ENCODE peak calls at places on chromosomes 16 and 17, in six cellular contexts. One of them, this sample, is unnamed. For H3K9me3, the result is how much of the 10 kb centered on the place peaks cover.

GRCh38 chr16:22898874-22899348 is 84.9 kb downstream of the HS3ST2 start:
- DNase-seq in heart left ventricle: peak
- DNase-seq in stomach: peak
- DNase-seq in left ventricle myocardium inferior: peak
- DNase-seq in mucosa of descending colon: no peak
- DNase-seq in colonic mucosa: peak
- DNase-seq in this sample: peak

GRCh38 chr17:16926591-16927451 is 45.1 kb downstream of the TNFRSF13B start:
- DNase-seq in heart left ventricle: no peak
- DNase-seq in left ventricle myocardium inferior: peak
- DNase-seq in mucosa of descending colon: peak
- DNase-seq in colonic mucosa: no peak
- DNase-seq in stomach: no peak
- DNase-seq in this sample: no peak

GRCh38 chr16:31862761-31863160 is 10.8 kb upstream of the ZNF267 start:
- DNase-seq in stomach: no peak
- DNase-seq in colonic mucosa: no peak
- DNase-seq in left ventricle myocardium inferior: no peak
- DNase-seq in mucosa of descending colon: no peak
- DNase-seq in heart left ventricle: no peak
- DNase-seq in this sample: no peak

GRCh38 chr17:46167826-46168569 is 25.2 kb downstream of the KANSL1 start:
- DNase-seq in colonic mucosa: no peak
- DNase-seq in mucosa of descending colon: no peak
- DNase-seq in heart left ventricle: no peak
- DNase-seq in stomach: no peak
- DNase-seq in left ventricle myocardium inferior: no peak
- DNase-seq in this sample: no peak

GRCh38 chr17:43721537-43722268 is 36.9 kb downstream of the SOST start:
- DNase-seq in mucosa of descending colon: no peak
- DNase-seq in colonic mucosa: no peak
- DNase-seq in stomach: no peak
- DNase-seq in heart left ventricle: no peak
- DNase-seq in left ventricle myocardium inferior: no peak
- DNase-seq in this sample: no peak

GRCh38 chr16:84044108-84044488 is 1.5 kb upstream of the SLC38A8 start:
- DNase-seq in stomach: no peak
- DNase-seq in heart left ventricle: no peak
- DNase-seq in mucosa of descending colon: peak
- DNase-seq in left ventricle myocardium inferior: no peak
- DNase-seq in colonic mucosa: no peak
- DNase-seq in this sample: peak

GRCh38 chr16:49959552-49960277 is 65.3 kb upstream of the CNEP1R1 start:
- DNase-seq in colonic mucosa: no peak
- DNase-seq in mucosa of descending colon: no peak
- DNase-seq in heart left ventricle: no peak
- DNase-seq in stomach: no peak
- DNase-seq in left ventricle myocardium inferior: no peak
- DNase-seq in this sample: no peak

GRCh38 chr16:56137269-56137668 is 54.0 kb upstream of the GNAO1 start:
- DNase-seq in left ventricle myocardium inferior: no peak
- DNase-seq in mucosa of descending colon: no peak
- DNase-seq in stomach: no peak
- DNase-seq in heart left ventricle: no peak
- DNase-seq in colonic mucosa: no peak
- DNase-seq in this sample: no peak

GRCh38 chr16:57938936-57939871 is 31.7 kb downstream of the CNGB1 start:
- DNase-seq in colonic mucosa: peak
- DNase-seq in stomach: peak
- DNase-seq in left ventricle myocardium inferior: peak
- DNase-seq in mucosa of descending colon: peak
- DNase-seq in heart left ventricle: peak
- DNase-seq in this sample: no peak

GRCh38 chr16:87874639-87875472 is 5.5 kb upstream of the SLC7A5 start:
- DNase-seq in mucosa of descending colon: no peak
- DNase-seq in colonic mucosa: no peak
- DNase-seq in stomach: no peak
- DNase-seq in heart left ventricle: no peak
- DNase-seq in left ventricle myocardium inferior: no peak
- DNase-seq in this sample: no peak

DNA sequence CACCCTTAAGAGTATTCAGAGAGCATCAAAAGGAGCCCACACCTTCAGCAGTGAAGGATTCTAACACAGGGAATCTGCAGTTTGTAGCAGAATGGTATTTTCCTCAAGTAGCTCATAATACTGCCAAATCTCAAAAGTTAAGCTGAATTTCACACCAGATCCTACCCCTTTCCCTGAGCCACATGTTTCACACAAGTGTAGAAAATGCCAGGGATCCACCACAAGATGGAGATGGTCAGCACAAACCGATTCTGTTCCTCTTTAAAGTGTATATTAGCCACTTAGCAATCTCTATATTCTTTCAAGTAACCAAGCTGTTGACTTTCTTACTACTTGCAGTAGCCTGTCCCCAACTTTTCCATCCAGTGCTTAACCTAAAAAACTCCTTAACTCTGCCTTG is 13.2 kb downstream of the GINS2 start:
- DNase-seq in colonic mucosa: no peak
- DNase-seq in mucosa of descending colon: no peak
- DNase-seq in stomach: no peak
- DNase-seq in left ventricle myocardium inferior: no peak
- DNase-seq in heart left ventricle: no peak
- DNase-seq in this sample: no peak
- H3K4me3 ChIP-seq in colonic mucosa: no peak
- H3K4me3 ChIP-seq in mucosa of descending colon: no peak
- H3K4me3 ChIP-seq in stomach: no peak
- H3K4me3 ChIP-seq in left ventricle myocardium inferior: no peak
- H3K4me3 ChIP-seq in heart left ventricle: no peak
- H3K4me3 ChIP-seq in this sample: no peak

DNA sequence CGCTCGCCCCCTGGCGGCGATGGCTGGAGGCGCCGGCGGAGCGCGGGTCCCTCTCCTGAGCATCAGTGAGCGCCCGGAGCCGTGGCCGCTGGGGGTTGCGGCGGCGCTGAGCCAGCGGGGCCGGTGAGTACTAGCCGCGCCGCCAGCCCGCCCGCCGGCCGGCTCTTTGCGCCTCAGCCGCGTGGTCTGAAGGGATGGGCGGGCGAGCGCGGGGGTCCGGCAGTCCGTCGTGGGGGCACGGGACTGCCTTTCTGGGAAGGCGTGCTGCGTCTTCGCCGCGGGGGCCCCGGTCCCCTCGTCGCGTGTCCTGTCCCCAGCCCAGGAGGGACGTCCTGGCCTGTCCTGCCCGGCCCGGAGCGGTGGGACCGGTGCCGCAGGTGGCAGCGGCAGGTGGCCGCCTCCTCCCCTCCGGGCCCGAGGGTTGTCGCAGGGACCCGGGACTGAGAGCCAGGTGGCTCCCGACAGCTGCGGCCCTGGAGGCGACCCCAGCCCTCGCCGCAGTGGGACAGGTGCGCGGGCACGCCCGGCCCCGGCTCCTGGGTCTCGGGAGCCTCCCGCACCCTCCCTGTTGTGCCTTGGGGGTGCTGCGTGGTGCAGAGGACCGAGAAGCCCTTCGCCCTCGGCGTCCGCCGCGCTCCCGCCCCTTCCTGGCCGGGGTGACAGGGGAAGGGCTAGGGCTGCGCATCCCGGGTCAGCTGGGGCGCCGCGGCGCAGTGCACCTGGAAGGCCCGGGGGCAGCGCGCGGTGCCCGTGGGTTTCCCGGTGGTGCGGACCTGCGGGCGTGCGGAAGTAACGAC is at the start of gene SPECC1:
- DNase-seq in colonic mucosa: peak
- DNase-seq in heart left ventricle: peak
- DNase-seq in left ventricle myocardium inferior: peak
- DNase-seq in mucosa of descending colon: peak
- DNase-seq in stomach: peak
- DNase-seq in this sample: peak
- TF ChIP-seq CTCF in colonic mucosa: peak
- TF ChIP-seq CTCF in heart left ventricle: peak
- TF ChIP-seq CTCF in left ventricle myocardium inferior: peak
- TF ChIP-seq CTCF in mucosa of descending colon: peak
- TF ChIP-seq CTCF in stomach: no peak
- TF ChIP-seq CTCF in this sample: peak

GRCh38 chr16:35171106-35171505 is 1711.7 kb downstream of the TP53TG3F start:
- DNase-seq in heart left ventricle: no peak
- DNase-seq in left ventricle myocardium inferior: no peak
- DNase-seq in mucosa of descending colon: no peak
- DNase-seq in stomach: no peak
- DNase-seq in colonic mucosa: no peak
- DNase-seq in this sample: no peak
- H3K9me3 ChIP-seq in heart left ventricle: under half
- H3K9me3 ChIP-seq in left ventricle myocardium inferior: under half
- H3K9me3 ChIP-seq in mucosa of descending colon: half or more
- H3K9me3 ChIP-seq in stomach: half or more
- H3K9me3 ChIP-seq in colonic mucosa: under half
- H3K9me3 ChIP-seq in this sample: under half

GRCh38 chr16:16027728-16028310 is 78.4 kb downstream of the ABCC1 start:
- DNase-seq in heart left ventricle: no peak
- DNase-seq in left ventricle myocardium inferior: no peak
- DNase-seq in mucosa of descending colon: no peak
- DNase-seq in stomach: peak
- DNase-seq in colonic mucosa: no peak
- DNase-seq in this sample: no peak

GRCh38 chr16:16022683-16023064 is 73.3 kb downstream of the ABCC1 start:
- DNase-seq in left ventricle myocardium inferior: no peak
- DNase-seq in colonic mucosa: no peak
- DNase-seq in mucosa of descending colon: no peak
- DNase-seq in stomach: no peak
- DNase-seq in heart left ventricle: no peak
- DNase-seq in this sample: no peak

GRCh38 chr16:16028311-16028999 is 79.0 kb downstream of the ABCC1 start:
- DNase-seq in left ventricle myocardium inferior: no peak
- DNase-seq in heart left ventricle: no peak
- DNase-seq in colonic mucosa: peak
- DNase-seq in stomach: peak
- DNase-seq in mucosa of descending colon: no peak
- DNase-seq in this sample: no peak

GRCh38 chr16:16021988-16022682 is 72.7 kb downstream of the ABCC1 start:
- DNase-seq in stomach: peak
- DNase-seq in left ventricle myocardium inferior: peak
- DNase-seq in colonic mucosa: peak
- DNase-seq in heart left ventricle: peak
- DNase-seq in mucosa of descending colon: peak
- DNase-seq in this sample: peak

DNA sequence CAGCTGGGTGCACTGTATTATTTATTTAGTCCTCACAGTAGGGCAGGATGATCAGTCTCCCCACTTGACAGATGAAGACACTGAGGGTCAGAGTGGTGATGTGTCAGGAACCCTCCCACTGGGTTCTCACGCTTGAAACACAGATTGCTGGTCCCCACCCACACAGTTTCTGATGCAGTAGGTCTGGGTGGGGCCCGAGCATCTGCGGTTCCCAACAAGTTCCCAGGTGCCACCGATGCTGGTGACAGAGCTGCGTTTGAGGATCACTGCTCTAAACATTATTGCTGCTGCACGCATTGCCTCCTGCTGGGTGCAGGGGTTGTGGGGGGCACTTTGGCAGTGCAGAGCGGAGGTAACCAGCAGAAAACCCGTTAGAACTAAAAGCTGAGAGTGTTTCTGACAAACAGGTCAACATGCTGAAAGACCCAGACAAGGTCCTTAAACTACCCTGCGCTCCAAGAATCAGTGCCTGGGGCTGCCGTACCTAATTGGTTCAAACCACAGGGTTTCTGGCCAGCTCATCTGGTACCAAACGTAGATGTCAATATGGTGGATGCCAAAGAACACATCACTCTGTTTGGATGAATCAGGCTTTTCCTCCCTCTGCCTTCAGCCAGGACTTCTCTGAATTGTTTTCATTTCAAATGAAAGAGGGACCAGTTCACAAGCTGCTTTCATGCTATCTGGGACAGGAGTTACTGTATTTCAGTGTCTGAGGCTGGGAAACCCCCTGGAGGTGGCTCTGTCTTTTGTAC is 76.0 kb downstream of the ABCC1 start:
- DNase-seq in left ventricle myocardium inferior: no peak
- DNase-seq in colonic mucosa: no peak
- DNase-seq in heart left ventricle: no peak
- DNase-seq in stomach: no peak
- DNase-seq in mucosa of descending colon: peak
- DNase-seq in this sample: no peak
- H3K4me3 ChIP-seq in left ventricle myocardium inferior: no peak
- H3K4me3 ChIP-seq in colonic mucosa: no peak
- H3K4me3 ChIP-seq in heart left ventricle: no peak
- H3K4me3 ChIP-seq in stomach: no peak
- H3K4me3 ChIP-seq in mucosa of descending colon: no peak
- H3K4me3 ChIP-seq in this sample: no peak

GRCh38 chr17:80649672-80650338 is 105.2 kb downstream of the RPTOR start:
- DNase-seq in left ventricle myocardium inferior: peak
- DNase-seq in mucosa of descending colon: no peak
- DNase-seq in heart left ventricle: peak
- DNase-seq in stomach: no peak
- DNase-seq in colonic mucosa: no peak
- DNase-seq in this sample: peak
- TF ChIP-seq CTCF in left ventricle myocardium inferior: peak
- TF ChIP-seq CTCF in mucosa of descending colon: no peak
- TF ChIP-seq CTCF in heart left ventricle: peak
- TF ChIP-seq CTCF in stomach: no peak
- TF ChIP-seq CTCF in colonic mucosa: no peak
- TF ChIP-seq CTCF in this sample: peak

DNA sequence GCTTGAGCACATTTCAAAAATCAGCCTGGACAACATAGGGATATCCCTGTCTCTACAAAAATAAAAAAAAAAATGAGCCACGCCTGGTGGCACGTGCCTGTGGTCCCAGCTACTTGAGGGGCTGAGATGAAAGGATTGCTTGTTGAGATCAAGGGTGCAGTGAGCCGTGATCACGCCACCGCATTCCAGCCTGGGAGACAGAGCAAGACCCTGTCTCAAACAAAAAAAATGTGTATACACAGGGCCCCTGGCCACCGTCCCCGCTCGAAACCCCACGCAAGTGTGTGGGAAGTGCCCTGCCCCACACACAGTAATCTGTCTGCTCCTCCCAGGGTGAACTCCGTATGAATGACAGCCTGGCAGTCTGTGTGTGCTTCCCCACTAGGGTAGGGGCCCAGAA is 93.0 kb upstream of the RPL38 start:
- DNase-seq in stomach: no peak
- DNase-seq in mucosa of descending colon: no peak
- DNase-seq in colonic mucosa: no peak
- DNase-seq in heart left ventricle: no peak
- DNase-seq in left ventricle myocardium inferior: no peak
- DNase-seq in this sample: no peak
- H3K9me3 ChIP-seq in stomach: under half
- H3K9me3 ChIP-seq in mucosa of descending colon: under half
- H3K9me3 ChIP-seq in colonic mucosa: under half
- H3K9me3 ChIP-seq in heart left ventricle: under half
- H3K9me3 ChIP-seq in left ventricle myocardium inferior: under half
- H3K9me3 ChIP-seq in this sample: under half